ENCODE peak calls at places on chromosomes 3 and 15, in seven cellular contexts. Q is HCT116, T is H1, C is HepG2, L is GM12878, Z is K562, W is SK-N-SH. A is an unnamed sample.

GRCh38 chr3:31014317-31015040 is 120.0 kb upstream of the GADL1 start:
- DNase-seq in Q (no peak), T (no peak), W (no peak), L (no peak), Z (no peak), C (no peak), A (no peak)

GRCh38 chr3:65734382-65734781 is 304.3 kb downstream of the MAGI1 start:
- DNase-seq in W (no peak), T (no peak), Q (no peak), C (no peak), L (no peak), Z (no peak), A (no peak)

GRCh38 chr3:43869491-43869890 is 178.8 kb downstream of the ABHD5 start:
- DNase-seq in W (no peak), T (no peak), Z (no peak), C (no peak), Q (no peak), L (no peak), A (no peak)

GRCh38 chr3:17872457-17872856 is 130.0 kb upstream of the TBC1D5 start:
- DNase-seq in Z (no peak), W (no peak), L (no peak), T (no peak), Q (no peak), C (no peak), A (no peak)

GRCh38 chr3:177157492-177157891 is 39.8 kb downstream of the TBL1XR1 start:
- DNase-seq in Z (no peak), L (no peak), Q (no peak), W (no peak), C (no peak), T (no peak), A (no peak)

GRCh38 chr3:117553461-117553860 is 843.9 kb downstream of the TUSC7 start:
- DNase-seq in L (peak), Q (no peak), W (no peak), C (no peak), Z (no peak), T (no peak), A (no peak)

GRCh38 chr15:98920091-98920880 is 87.3 kb downstream of the PGPEP1L start:
- DNase-seq in Q (no peak), W (no peak), Z (no peak), L (no peak), T (no peak), C (no peak), A (no peak)

GRCh38 chr15:43277901-43278300 is 11.2 kb upstream of the TGM5 start:
- DNase-seq in Z (no peak), C (no peak), T (no peak), W (no peak), L (no peak), Q (no peak), A (no peak)

GRCh38 chr15:94229591-94230365 is 1.6 kb upstream of the MCTP2 start:
- DNase-seq in Z (no peak), Q (no peak), W (no peak), C (no peak), T (no peak), L (peak), A (no peak)

GRCh38 chr15:24848050-24848449 is 106.7 kb upstream of the SNRPN start:
- DNase-seq in Z (no peak), T (no peak), Q (no peak), W (peak), L (no peak), C (no peak), A (no peak)

GRCh38 chr3:169362261-169362660 is 301.3 kb downstream of the MECOM start:
- DNase-seq in W (no peak), L (no peak), Z (no peak), T (no peak), C (no peak), Q (no peak), A (peak)

GRCh38 chr15:67931861-67932260 is 92.0 kb upstream of the RNU6-1 start:
- DNase-seq in Z (no peak), C (no peak), T (no peak), Q (no peak), W (no peak), L (no peak), A (no peak)

GRCh38 chr3:195773956-195774537 is 37.7 kb downstream of the MUC4 start:
- DNase-seq in C (no peak), T (no peak), Q (no peak), Z (no peak), W (no peak), L (no peak), A (no peak)

GRCh38 chr3:23294770-23295387 is 91.8 kb downstream of the UBE2E2 start:
- DNase-seq in Q (no peak), Z (no peak), L (no peak), C (no peak), T (no peak), W (no peak), A (no peak)

GRCh38 chr15:89690276-89691218 is at the start of the genes PEX11A and WDR93:
- DNase-seq in Z (no peak), C (peak), Q (peak), W (peak), L (peak), T (peak), A (peak)

DNA sequence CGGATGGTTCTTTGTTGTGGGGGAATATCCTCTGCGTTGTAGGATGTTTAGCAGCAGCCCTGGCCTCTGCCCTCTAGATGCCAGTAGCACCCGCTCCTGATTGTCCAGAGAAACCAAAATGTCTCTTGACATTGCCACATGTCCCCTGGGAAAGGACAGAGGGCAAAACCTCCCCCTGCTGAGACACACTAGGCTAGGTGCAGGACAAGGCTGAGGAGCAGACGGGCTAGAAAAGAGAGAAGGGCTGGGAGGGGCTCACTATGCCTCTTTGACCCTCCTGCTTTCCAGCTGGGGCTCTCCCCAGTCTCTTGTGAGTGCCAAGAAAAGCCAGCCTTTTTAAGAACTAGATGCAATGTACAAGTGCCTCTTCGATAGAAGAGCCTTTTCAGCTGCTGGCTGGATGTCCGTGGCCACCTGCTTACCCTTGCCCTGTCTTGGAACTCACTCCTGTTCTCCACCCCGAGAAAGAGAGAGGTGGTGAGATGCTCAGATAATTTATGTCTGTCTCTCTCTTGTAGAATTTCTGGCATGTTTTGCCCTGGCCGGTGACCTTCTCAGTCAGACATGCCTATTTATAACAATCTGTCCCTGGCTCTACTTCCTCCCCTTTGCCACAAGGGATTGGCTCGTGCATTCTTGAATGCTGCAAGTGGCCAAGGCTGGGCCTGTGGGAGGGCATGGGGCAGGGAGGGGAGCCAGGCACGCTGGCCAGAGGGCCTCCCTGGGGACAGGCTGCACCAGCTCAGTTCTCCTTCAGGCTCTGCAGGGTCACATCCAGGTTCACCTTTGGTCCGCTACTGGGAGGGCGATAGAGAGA is 142.6 kb downstream of the RPLP1 start:
- DNase-seq in T (no peak), Z (no peak), C (no peak), Q (no peak), W (no peak), L (no peak), A (peak)
- TF ChIP-seq JUND in T (no peak), Z (no peak), C (no peak), Q (no peak), W (no peak), L (no peak), A (peak)

DNA sequence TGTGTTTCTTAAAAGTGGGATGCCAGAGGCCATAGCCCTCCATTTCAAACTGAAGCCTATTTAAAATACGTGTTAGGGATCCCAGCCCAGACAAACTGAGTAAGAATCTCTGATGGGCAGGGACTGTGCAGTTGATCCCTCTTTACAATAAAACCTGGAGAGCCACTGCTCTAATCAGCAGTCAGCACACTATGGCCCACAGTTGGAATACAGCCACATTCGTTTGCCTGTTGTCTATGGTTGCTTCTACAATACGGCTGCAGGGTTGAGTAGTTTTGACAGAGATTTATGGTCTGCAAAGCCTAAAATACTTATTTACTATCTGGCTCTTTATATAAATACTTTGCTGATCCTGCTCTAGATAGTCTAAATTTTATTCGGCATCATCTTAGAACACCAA is 32.4 kb downstream of the TJP1 start:
- DNase-seq in L (no peak), Q (no peak), W (no peak), Z (no peak), T (no peak), C (no peak), A (peak)
- TF ChIP-seq JUND in L (no peak), Q (no peak), W (no peak), Z (no peak), T (no peak), C (no peak), A (no peak)

GRCh38 chr15:64858136-64858535 is 16.4 kb downstream of the PLEKHO2 start:
- DNase-seq in W (no peak), C (no peak), Z (no peak), Q (no peak), L (no peak), T (no peak), A (no peak)

GRCh38 chr15:64856429-64857145 is 14.9 kb downstream of the PLEKHO2 start:
- DNase-seq in W (peak), Z (no peak), C (peak), T (no peak), L (no peak), Q (no peak), A (no peak)

GRCh38 chr15:64855206-64856000 is 13.7 kb downstream of the PLEKHO2 start:
- DNase-seq in W (no peak), T (no peak), C (no peak), Z (no peak), Q (no peak), L (no peak), A (no peak)

GRCh38 chr15:64859226-64859625 is 17.5 kb downstream of the PLEKHO2 start:
- DNase-seq in T (no peak), Z (no peak), L (no peak), C (no peak), W (no peak), Q (no peak), A (no peak)

GRCh38 chr15:64857421-64857820 is 15.7 kb downstream of the PLEKHO2 start:
- DNase-seq in Z (no peak), W (no peak), T (no peak), L (no peak), Q (no peak), C (no peak), A (no peak)
- TF ChIP-seq JUND in Z (no peak), W (no peak), T (no peak), L (no peak), Q (no peak), C (no peak), A (no peak)

GRCh38 chr15:49900036-49900435 is 219.0 kb downstream of the ATP8B4 start:
- DNase-seq in C (no peak), Q (no peak), W (no peak), Z (no peak), T (no peak), L (no peak), A (no peak)

GRCh38 chr15:49900836-49901235 is 218.2 kb downstream of the ATP8B4 start:
- DNase-seq in Z (no peak), L (no peak), Q (no peak), W (no peak), T (no peak), C (no peak), A (no peak)

GRCh38 chr15:49895337-49896223 is 223.5 kb downstream of the ATP8B4 start:
- DNase-seq in W (no peak), T (no peak), C (no peak), L (no peak), Q (no peak), Z (no peak), A (no peak)

GRCh38 chr15:49898097-49898496 is 220.9 kb downstream of the ATP8B4 start:
- DNase-seq in Q (no peak), L (no peak), C (no peak), T (no peak), Z (no peak), W (no peak), A (no peak)

DNA sequence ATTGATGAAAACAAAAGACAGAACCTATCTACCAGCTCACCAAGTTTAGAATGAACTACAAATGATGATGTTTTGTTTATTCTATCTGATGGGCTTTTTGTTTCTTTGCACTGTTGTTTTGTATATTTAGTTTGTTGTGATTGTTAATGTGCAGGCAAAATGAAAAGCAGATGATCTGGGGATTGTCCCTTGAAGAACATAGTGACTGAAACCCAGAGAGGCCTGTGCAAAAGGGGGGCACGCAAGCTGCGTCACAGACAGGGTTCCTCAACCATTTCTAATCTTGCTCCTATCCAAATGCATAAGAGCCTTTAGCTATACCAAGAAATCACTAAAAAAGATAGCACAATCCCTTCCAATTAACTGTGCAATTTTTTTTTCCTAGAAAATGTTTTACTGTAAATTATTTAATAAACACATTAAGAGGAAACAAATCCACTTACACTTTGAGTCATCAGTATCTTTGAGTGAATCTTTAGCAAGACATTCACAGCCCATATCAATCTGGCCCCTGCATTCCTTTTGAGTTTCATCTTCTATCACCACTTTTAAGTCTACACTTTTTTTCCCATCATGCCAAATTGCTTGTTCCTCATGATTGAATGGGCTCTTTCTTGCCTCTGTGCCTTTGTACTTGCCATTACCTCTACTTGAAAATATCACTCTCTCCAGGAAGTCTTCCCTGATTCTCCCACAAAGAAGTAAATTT is 220.3 kb downstream of the ATP8B4 start:
- DNase-seq in T (no peak), Z (no peak), L (no peak), C (no peak), W (no peak), Q (no peak), A (no peak)
- TF ChIP-seq JUND in T (no peak), Z (no peak), L (no peak), C (no peak), W (no peak), Q (no peak), A (no peak)

GRCh38 chr15:57133127-57133968 is 214.9 kb downstream of the TCF12 start:
- DNase-seq in W (no peak), Z (no peak), T (no peak), L (no peak), C (no peak), Q (no peak), A (no peak)
- TF ChIP-seq JUND in W (no peak), Z (no peak), T (no peak), L (no peak), C (no peak), Q (no peak), A (no peak)

GRCh38 chr3:167740961-167741587 is 5.6 kb downstream of the SERPINI1 start:
- DNase-seq in Z (no peak), T (no peak), C (peak), L (no peak), Q (peak), W (peak), A (peak)
- TF ChIP-seq JUND in Z (no peak), T (no peak), C (no peak), L (no peak), Q (no peak), W (no peak), A (no peak)

DNA sequence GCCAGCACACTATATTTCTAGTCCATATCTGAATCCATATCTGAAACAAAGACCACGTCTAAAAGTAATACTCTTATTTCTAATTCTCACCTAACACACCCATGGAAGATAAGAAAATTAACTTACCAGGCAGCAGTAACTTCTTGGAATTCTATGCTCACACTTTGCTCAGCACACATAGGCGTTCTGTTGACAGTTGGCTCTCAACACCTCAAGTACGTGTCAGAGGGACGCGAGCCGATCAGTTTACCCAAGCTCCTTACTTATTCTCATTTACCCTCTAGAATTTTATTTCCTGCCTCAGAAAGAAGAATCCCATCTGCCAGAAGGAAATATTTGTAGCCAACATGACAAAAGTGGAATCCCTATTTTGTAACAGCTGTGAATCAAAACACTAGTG is 911.9 kb downstream of the FHIT start:
- DNase-seq in C (no peak), T (no peak), Z (no peak), L (no peak), W (no peak), Q (no peak), A (no peak)
- TF ChIP-seq JUND in C (no peak), T (no peak), Z (no peak), L (no peak), W (no peak), Q (no peak), A (no peak)

GRCh38 chr15:38486946-38487345 is 33.0 kb downstream of the FAM98B start:
- DNase-seq in W (no peak), C (no peak), Z (no peak), L (no peak), T (no peak), Q (no peak), A (no peak)
- TF ChIP-seq JUND in W (no peak), C (no peak), Z (no peak), L (no peak), T (no peak), Q (no peak), A (no peak)

DNA sequence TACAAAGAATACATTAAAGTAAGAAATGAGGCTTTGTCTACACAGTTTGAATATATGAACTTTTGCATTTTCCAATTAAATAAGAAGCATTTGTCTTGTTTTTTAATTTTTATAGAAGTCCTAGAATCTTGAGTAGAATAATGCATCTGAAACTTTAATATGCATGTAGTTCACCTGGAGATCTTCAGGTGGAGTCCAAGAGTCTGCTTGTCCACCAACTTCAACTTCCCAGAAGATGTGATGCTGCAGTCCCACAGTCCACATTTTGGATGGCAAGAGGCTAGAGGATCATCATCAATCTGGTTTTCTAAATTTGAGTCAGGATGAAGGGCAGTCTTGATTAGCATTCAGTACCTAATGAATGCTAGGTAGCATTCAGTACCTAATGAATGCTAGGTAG is 357.6 kb upstream of the SOX2 start:
- DNase-seq in W (no peak), L (no peak), T (no peak), Q (no peak), Z (no peak), C (no peak), A (peak)
- TF ChIP-seq JUND in W (no peak), L (no peak), T (no peak), Q (no peak), Z (no peak), C (no peak), A (no peak)

GRCh38 chr3:42078686-42079085 is 12.5 kb upstream of the TRAK1 start:
- DNase-seq in C (no peak), W (no peak), T (no peak), L (no peak), Q (no peak), Z (no peak), A (no peak)
- TF ChIP-seq JUND in C (no peak), W (no peak), T (no peak), L (no peak), Q (no peak), Z (no peak), A (no peak)

A was measured in T47D.